ENCODE peak calls at places on chromosome 15, in five cellular contexts. M, Y, C, D and O are unnamed samples.

GRCh38 chr15:26772588-26773484 is at the start of gene GABRB3:
- DNase-seq in C (no peak), Y (no peak), D (no peak), M (no peak), O (no peak)

GRCh38 chr15:68230157-68231100 is 901 bp upstream of the CLN6 start:
- DNase-seq in C (peak; percentile 10), D (no peak), Y (peak; percentile 37), M (no peak), O (no peak)

GRCh38 chr15:83108266-83109219 is 1.1 kb downstream of the TM6SF1 start:
- DNase-seq in D (no peak), C (peak; percentile 52), M (peak; percentile 67), Y (peak; percentile 93), O (no peak)

GRCh38 chr15:75454471-75455418 is 3.3 kb upstream of the SIN3A start:
- DNase-seq in M (no peak), Y (peak; percentile 77), C (no peak), D (no peak), O (peak; percentile 93)

GRCh38 chr15:58830556-58830955 is 59.5 kb downstream of the MINDY2 start:
- DNase-seq in M (no peak), C (no peak), D (peak; percentile 6), Y (no peak), O (no peak)

GRCh38 chr15:63899193-63899592 is 65.4 kb upstream of the HERC1 start:
- DNase-seq in Y (no peak), D (no peak), M (peak; percentile 45), C (no peak), O (no peak)

GRCh38 chr15:25508369-25509002 is 69.7 kb upstream of the UBE3A start:
- DNase-seq in C (peak; percentile 64), M (no peak), D (peak; percentile 7), Y (peak; percentile 56), O (no peak)

GRCh38 chr15:95734422-95735316 is 595.8 kb upstream of the NR2F2 start:
- DNase-seq in D (no peak), C (no peak), M (no peak), Y (no peak), O (no peak)

GRCh38 chr15:77584201-77584600 is 48.5 kb downstream of the LINGO1 start:
- DNase-seq in D (peak; percentile 38), Y (peak; percentile 17), C (no peak), M (no peak), O (peak; percentile 56)

GRCh38 chr15:92807971-92808571 is 92.1 kb upstream of the CHD2 start:
- DNase-seq in C (no peak), M (no peak), D (no peak), Y (peak; percentile 50), O (no peak)

GRCh38 chr15:22949074-22949547 is 31.1 kb downstream of the CYFIP1 start:
- DNase-seq in Y (no peak), D (no peak), M (peak; percentile 59), C (peak; percentile 24), O (peak; percentile 73)

GRCh38 chr15:57537072-57537471 is 54.6 kb upstream of the MYZAP start:
- DNase-seq in M (peak; percentile 77), C (peak; percentile 26), Y (no peak), D (peak; percentile 13), O (no peak)

GRCh38 chr15:44340410-44340809 is 51.9 kb downstream of the GOLM2 start:
- DNase-seq in C (peak; percentile 84), D (no peak), Y (no peak), M (no peak), O (no peak)

GRCh38 chr15:99324082-99324620 is 72.9 kb downstream of the LRRC28 start:
- DNase-seq in Y (no peak), C (peak; percentile 83), M (peak; percentile 36), D (no peak), O (no peak)

GRCh38 chr15:49415171-49415570 is 7.9 kb upstream of the FGF7 start:
- DNase-seq in Y (no peak), D (no peak), C (no peak), M (no peak), O (no peak)

GRCh38 chr15:43410572-43411214 is 39.8 kb downstream of the TUBGCP4 start:
- DNase-seq in M (no peak), Y (no peak), D (no peak), C (peak; percentile 47), O (no peak)

GRCh38 chr15:81284256-81285031 is 39.5 kb downstream of the STARD5 start:
- DNase-seq in M (no peak), Y (peak; percentile 44), C (no peak), D (no peak), O (peak; percentile 23)

GRCh38 chr15:85580914-85581313 is 200.5 kb downstream of the AKAP13 start:
- DNase-seq in M (peak; percentile 50), D (no peak), Y (no peak), C (no peak), O (no peak)

GRCh38 chr15:84973492-84974460 is 7.9 kb upstream of the PDE8A start:
- DNase-seq in Y (no peak), M (no peak), D (no peak), C (peak; percentile 32), O (no peak)

GRCh38 chr15:101689901-101690300 is 34.4 kb downstream of the TARS3 start:
- DNase-seq in Y (no peak), M (no peak), D (no peak), C (peak; percentile 68), O (no peak)

GRCh38 chr15:66151809-66152208 is 101.7 kb downstream of the MEGF11 start:
- DNase-seq in Y (no peak), C (no peak), M (no peak), D (no peak), O (no peak)

GRCh38 chr15:81113204-81113657 is 20.8 kb upstream of the CFAP161 start:
- DNase-seq in D (no peak), C (no peak), M (no peak), Y (no peak), O (no peak)

GRCh38 chr15:59657635-59658125 is 365 bp upstream of the GTF2A2 start:
- DNase-seq in M (no peak), C (no peak), Y (no peak), D (no peak), O (no peak)

GRCh38 chr15:78951841-78952238 is 7.0 kb upstream of the CTSH start:
- DNase-seq in M (no peak), C (peak; percentile 47), Y (no peak), D (peak; percentile 85), O (no peak)

GRCh38 chr15:64634020-64634419 is 141.4 kb downstream of the RBPMS2 start:
- DNase-seq in C (no peak), Y (no peak), D (peak; percentile 27), M (no peak), O (no peak)

GRCh38 chr15:65081270-65081669 is 4.7 kb downstream of the KBTBD13 start:
- DNase-seq in C (no peak), Y (no peak), M (no peak), D (no peak), O (no peak)

GRCh38 chr15:57323806-57324589 is 52.3 kb upstream of the CGNL1 start:
- DNase-seq in D (no peak), M (no peak), Y (peak; percentile 66), C (peak; percentile 60), O (peak; percentile 94)

GRCh38 chr15:73081321-73081958 is 29.2 kb downstream of the NEO1 start:
- DNase-seq in C (peak; percentile 71), M (no peak), D (peak; percentile 41), Y (peak; percentile 51), O (no peak)

GRCh38 chr15:47685141-47685870 is 32.0 kb upstream of the SEMA6D start:
- DNase-seq in C (peak; percentile 25), Y (no peak), D (no peak), M (no peak), O (no peak)

GRCh38 chr15:31435891-31436628 is 109.4 kb downstream of the KLF13 start:
- DNase-seq in Y (peak; percentile 38), C (no peak), M (peak; percentile 75), D (no peak), O (no peak)
- H3K4me1 ChIP-seq in Y (peaks cover 66% of the 10 kb centered on the region), C (peaks cover 20% of the 10 kb centered on the region), M (peaks cover 27% of the 10 kb centered on the region), D (peaks cover 12% of the 10 kb centered on the region), O (peaks cover 14% of the 10 kb centered on the region)

GRCh38 chr15:29087521-29088285 is 181.9 kb downstream of the NSMCE3 start:
- DNase-seq in M (no peak), Y (no peak), C (no peak), D (no peak), O (peak; percentile 59)

GRCh38 chr15:29083858-29084257 is 185.8 kb downstream of the NSMCE3 start:
- DNase-seq in Y (no peak), C (no peak), M (no peak), D (no peak), O (no peak)

GRCh38 chr15:29086001-29086400 is 183.6 kb downstream of the NSMCE3 start:
- DNase-seq in Y (no peak), D (no peak), C (no peak), M (no peak), O (peak; percentile 55)

GRCh38 chr15:29088666-29089065 is 181.0 kb downstream of the NSMCE3 start:
- DNase-seq in M (peak; percentile 0), Y (no peak), D (no peak), C (no peak), O (peak; percentile 55)

GRCh38 chr15:29086891-29087290 is 182.7 kb downstream of the NSMCE3 start:
- DNase-seq in C (no peak), M (no peak), Y (no peak), D (no peak), O (peak; percentile 15)
- H3K4me1 ChIP-seq in C (no peaks in the 10 kb centered on the region), M (no peaks in the 10 kb centered on the region), Y (no peaks in the 10 kb centered on the region), D (no peaks in the 10 kb centered on the region), O (no peaks in the 10 kb centered on the region)

GRCh38 chr15:90990446-90990845 is 3.9 kb downstream of the PRC1 start:
- DNase-seq in M (no peak), D (no peak), C (no peak), Y (no peak), O (no peak)

GRCh38 chr15:90988249-90988648 is 6.1 kb downstream of the PRC1 start:
- DNase-seq in Y (peak; percentile 12), M (no peak), C (no peak), D (no peak), O (no peak)

GRCh38 chr15:90987561-90988141 is 6.7 kb downstream of the PRC1 start:
- DNase-seq in D (no peak), M (no peak), C (no peak), Y (no peak), O (no peak)

GRCh38 chr15:90989040-90989768 is 5.1 kb downstream of the PRC1 start:
- DNase-seq in Y (peak; percentile 52), C (no peak), D (no peak), M (no peak), O (no peak)

DNA sequence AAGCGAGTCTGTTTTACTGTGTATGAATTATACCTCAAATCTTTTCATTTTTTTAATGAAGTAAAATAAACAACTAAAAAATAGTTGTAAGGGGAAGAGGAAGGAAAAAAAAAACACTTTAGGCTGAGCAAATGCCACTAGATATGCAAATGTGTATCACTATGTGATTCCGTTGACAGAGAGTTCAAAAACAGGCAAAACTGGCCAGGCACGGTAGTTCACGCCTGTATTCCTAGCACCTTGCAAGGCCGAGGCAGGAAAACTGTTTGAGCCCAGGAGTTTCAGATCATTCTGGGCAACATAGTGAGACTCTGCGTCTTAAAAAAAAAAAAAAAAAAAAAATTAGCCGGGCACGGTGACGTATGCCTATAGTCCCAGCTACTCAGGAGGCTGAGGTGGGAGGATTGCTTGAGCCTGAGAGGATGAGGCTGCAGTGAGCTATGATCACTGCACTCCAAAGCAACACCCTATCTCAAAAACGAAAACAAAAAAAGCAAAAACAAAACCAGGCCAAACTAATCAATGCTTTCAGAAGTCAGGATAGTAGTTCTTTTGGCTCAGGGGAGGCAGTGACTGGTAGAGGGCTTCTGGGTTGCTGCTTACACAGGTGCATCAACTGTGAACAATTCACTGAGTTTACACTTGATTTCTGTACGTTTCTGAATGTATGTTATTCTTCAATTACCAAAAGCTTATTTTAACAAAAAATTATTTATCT is 7.4 kb downstream of the PRC1 start:
- DNase-seq in D (no peak), C (no peak), Y (peak; percentile 22), M (no peak), O (no peak)
- H3K4me1 ChIP-seq in D (peaks cover 26% of the 10 kb centered on the region), C (peaks cover 11% of the 10 kb centered on the region), Y (peaks cover 48% of the 10 kb centered on the region), M (no peaks in the 10 kb centered on the region), O (peaks cover 5% of the 10 kb centered on the region)

GRCh38 chr15:61088675-61089074 is 140.4 kb downstream of the RORA start:
- DNase-seq in M (no peak), Y (no peak), C (no peak), D (no peak), O (no peak)
- H3K4me1 ChIP-seq in M (peaks cover 8% of the 10 kb centered on the region), Y (no peaks in the 10 kb centered on the region), C (peaks cover 2% of the 10 kb centered on the region), D (no peaks in the 10 kb centered on the region), O (no peaks in the 10 kb centered on the region)